ENCODE peak calls at places on chromosomes 16 and 17, in nine cellular contexts. K, H, C, J, B, E, U, N and X are unnamed samples.
A peak's percentile ranks its signal among the peaks of the same experiment; 100 is the strongest.

GRCh38 chr16:86733526-86734254 is 155.3 kb downstream of the FOXL1 start:
- DNase-seq in K (no peak), H (no peak), C (peak; percentile 28), J (no peak), B (no peak), E (no peak), U (no peak), N (no peak), X (peak; percentile 33)

GRCh38 chr17:76492250-76492988 is 8.8 kb downstream of the RHBDF2 start:
- DNase-seq in K (peak; percentile 20), H (peak; percentile 73), C (no peak), J (no peak), B (no peak), E (no peak), U (no peak), N (no peak), X (no peak)

GRCh38 chr16:88651276-88651988 is 579 bp upstream of the CYBA start:
- DNase-seq in K (peak; percentile 91), H (peak; percentile 96), C (no peak), J (peak; percentile 76), B (peak; percentile 84), E (peak; percentile 62), U (peak; percentile 88), N (peak; percentile 76), X (no peak)

GRCh38 chr17:29151567-29151966 is 28.6 kb downstream of the MYO18A start:
- DNase-seq in K (no peak), H (no peak), C (no peak), J (no peak), B (no peak), E (peak; percentile 33), U (no peak), N (no peak), X (no peak)

GRCh38 chr17:37521821-37522220 is 32.1 kb downstream of the DUSP14 start:
- DNase-seq in K (no peak), H (no peak), C (no peak), J (no peak), B (no peak), E (no peak), U (no peak), N (no peak), X (no peak)

GRCh38 chr16:11843206-11843605 is 8.1 kb downstream of the RSL1D1 start:
- DNase-seq in K (no peak), H (no peak), C (no peak), J (no peak), B (no peak), E (no peak), U (no peak), N (no peak), X (no peak)

GRCh38 chr16:59021751-59022150 is 287.6 kb upstream of the GOT2 start:
- DNase-seq in K (no peak), H (no peak), C (no peak), J (no peak), B (no peak), E (no peak), U (no peak), N (no peak), X (no peak)

GRCh38 chr16:26195225-26195624 is 503.5 kb downstream of the HS3ST4 start:
- DNase-seq in K (no peak), H (no peak), C (no peak), J (no peak), B (no peak), E (no peak), U (no peak), N (no peak), X (no peak)

GRCh38 chr16:84449156-84450140 is 55.0 kb downstream of the MEAK7 start:
- DNase-seq in K (no peak), H (no peak), C (no peak), J (no peak), B (no peak), E (peak; percentile 25), U (peak; percentile 60), N (no peak), X (no peak)

GRCh38 chr17:77478899-77479298 is 338.1 kb downstream of the SEC14L1 start:
- DNase-seq in K (no peak), H (no peak), C (no peak), J (no peak), B (no peak), E (no peak), U (no peak), N (no peak), X (no peak)

GRCh38 chr17:1294157-1294717 is 14.8 kb downstream of the TRARG1 start:
- DNase-seq in K (peak; percentile 63), H (peak; percentile 72), C (no peak), J (peak; percentile 51), B (peak; percentile 94), E (no peak), U (no peak), N (peak; percentile 93), X (no peak)

GRCh38 chr17:75876190-75876937 is 2.0 kb downstream of the TRIM47 start:
- DNase-seq in K (peak; percentile 82), H (peak; percentile 81), C (no peak), J (peak; percentile 59), B (peak; percentile 89), E (peak; percentile 97), U (no peak), N (peak; percentile 73), X (no peak)